ENCODE peak calls at places on chromosome 20, in seven cellular contexts. W is A549; Z is OCI-LY7; I is transverse colon; F is CD8-positive, alpha-beta T cell; L is pancreas; D is cardiac muscle cell. G is an unnamed sample. For H3K4me1, the result is how much of the 10 kb centered on the place peaks cover.

GRCh38 chr20:33506576-33506975 is 16.7 kb downstream of the CBFA2T2 start:
- DNase-seq in W (no peak), Z (no peak), I (no peak), F (no peak), L (no peak), D (no peak), G (no peak)

GRCh38 chr20:23049933-23050838 is 714 bp upstream of the THBD start:
- DNase-seq in W (peak), Z (no peak), I (no peak), F (no peak), L (no peak), D (peak), G (no peak)

GRCh38 chr20:42740191-42740870 is 449.4 kb downstream of the PTPRT start:
- DNase-seq in W (no peak), Z (no peak), I (no peak), F (no peak), L (no peak), D (no peak), G (no peak)

GRCh38 chr20:31449511-31450128 is 9.2 kb downstream of the DEFB123 start:
- DNase-seq in W (no peak), Z (no peak), I (no peak), F (no peak), L (no peak), D (no peak), G (no peak)

GRCh38 chr20:36644032-36644712 is 1.8 kb downstream of the SLA2 start:
- DNase-seq in W (no peak), Z (peak), I (peak), F (peak), L (no peak), D (no peak), G (no peak)

GRCh38 chr20:17824676-17825224 is 125.0 kb downstream of the BANF2 start:
- DNase-seq in W (no peak), Z (no peak), I (no peak), F (no peak), L (no peak), D (no peak), G (no peak)

GRCh38 chr20:32017711-32018251 is 7.5 kb downstream of the CCM2L start:
- DNase-seq in W (peak), Z (peak), I (peak), F (peak), L (peak), D (no peak), G (no peak)

GRCh38 chr20:32474967-32475819 is 109.9 kb downstream of the NOL4L start:
- DNase-seq in W (peak), Z (no peak), I (peak), F (no peak), L (peak), D (peak), G (peak)

GRCh38 chr20:25282034-25282781 is 34.3 kb downstream of the PYGB start:
- DNase-seq in W (no peak), Z (no peak), I (no peak), F (no peak), L (peak), D (no peak), G (peak)

GRCh38 chr20:61185181-61185580 is 66.9 kb upstream of the CDH4 start:
- DNase-seq in W (no peak), Z (no peak), I (no peak), F (no peak), L (no peak), D (no peak), G (no peak)

GRCh38 chr20:6731951-6732580 is 35.4 kb upstream of the BMP2 start:
- DNase-seq in W (no peak), Z (no peak), I (peak), F (no peak), L (no peak), D (no peak), G (peak)

GRCh38 chr20:61120595-61121515 is 131.2 kb upstream of the CDH4 start:
- DNase-seq in W (no peak), Z (peak), I (no peak), F (no peak), L (no peak), D (peak), G (no peak)

GRCh38 chr20:43586641-43587040 is 4.1 kb upstream of the IFT52 start:
- DNase-seq in W (no peak), Z (no peak), I (no peak), F (no peak), L (no peak), D (no peak), G (no peak)

GRCh38 chr20:21571841-21572690 is 58.2 kb upstream of the NKX2-2 start:
- DNase-seq in W (no peak), Z (peak), I (no peak), F (no peak), L (no peak), D (peak), G (no peak)

GRCh38 chr20:23305098-23305497 is 45.5 kb upstream of the NXT1 start:
- DNase-seq in W (no peak), Z (no peak), I (no peak), F (no peak), L (no peak), D (peak), G (no peak)

GRCh38 chr20:4300921-4301320 is 285.6 kb upstream of the RNF24 start:
- DNase-seq in W (no peak), Z (no peak), I (no peak), F (no peak), L (no peak), D (no peak), G (no peak)

GRCh38 chr20:53100476-53100911 is 128.3 kb downstream of the TSHZ2 start:
- DNase-seq in W (no peak), Z (no peak), I (no peak), F (no peak), L (no peak), D (peak), G (no peak)

GRCh38 chr20:17823382-17824144 is 123.8 kb downstream of the BANF2 start:
- DNase-seq in W (no peak), Z (no peak), I (peak), F (no peak), L (no peak), D (no peak), G (no peak)

GRCh38 chr20:49447364-49447763 is 35.1 kb downstream of the KCNB1 start:
- DNase-seq in W (no peak), Z (no peak), I (no peak), F (no peak), L (no peak), D (no peak), G (no peak)

GRCh38 chr20:25499855-25500434 is 85.4 kb downstream of the NINL start:
- DNase-seq in W (no peak), Z (no peak), I (no peak), F (no peak), L (peak), D (no peak), G (no peak)

GRCh38 chr20:6828794-6829423 is 61.4 kb downstream of the BMP2 start:
- DNase-seq in W (peak), Z (peak), I (peak), F (no peak), L (no peak), D (peak), G (peak)

GRCh38 chr20:41047975-41048305 is 19.3 kb downstream of the TOP1 start:
- DNase-seq in W (no peak), Z (peak), I (no peak), F (no peak), L (no peak), D (peak), G (no peak)
- H3K4me1 ChIP-seq in W (half or more), Z (half or more), I (half or more), F (half or more), L (under half), D (half or more), G (under half)

GRCh38 chr20:57291694-57292093 is 25.3 kb upstream of the BMP7 start:
- DNase-seq in W (no peak), Z (no peak), I (no peak), F (no peak), L (no peak), D (no peak), G (no peak)
- H3K4me1 ChIP-seq in W (under half), Z (half or more), I (under half), F (under half), L (under half), D (under half), G (under half)

DNA sequence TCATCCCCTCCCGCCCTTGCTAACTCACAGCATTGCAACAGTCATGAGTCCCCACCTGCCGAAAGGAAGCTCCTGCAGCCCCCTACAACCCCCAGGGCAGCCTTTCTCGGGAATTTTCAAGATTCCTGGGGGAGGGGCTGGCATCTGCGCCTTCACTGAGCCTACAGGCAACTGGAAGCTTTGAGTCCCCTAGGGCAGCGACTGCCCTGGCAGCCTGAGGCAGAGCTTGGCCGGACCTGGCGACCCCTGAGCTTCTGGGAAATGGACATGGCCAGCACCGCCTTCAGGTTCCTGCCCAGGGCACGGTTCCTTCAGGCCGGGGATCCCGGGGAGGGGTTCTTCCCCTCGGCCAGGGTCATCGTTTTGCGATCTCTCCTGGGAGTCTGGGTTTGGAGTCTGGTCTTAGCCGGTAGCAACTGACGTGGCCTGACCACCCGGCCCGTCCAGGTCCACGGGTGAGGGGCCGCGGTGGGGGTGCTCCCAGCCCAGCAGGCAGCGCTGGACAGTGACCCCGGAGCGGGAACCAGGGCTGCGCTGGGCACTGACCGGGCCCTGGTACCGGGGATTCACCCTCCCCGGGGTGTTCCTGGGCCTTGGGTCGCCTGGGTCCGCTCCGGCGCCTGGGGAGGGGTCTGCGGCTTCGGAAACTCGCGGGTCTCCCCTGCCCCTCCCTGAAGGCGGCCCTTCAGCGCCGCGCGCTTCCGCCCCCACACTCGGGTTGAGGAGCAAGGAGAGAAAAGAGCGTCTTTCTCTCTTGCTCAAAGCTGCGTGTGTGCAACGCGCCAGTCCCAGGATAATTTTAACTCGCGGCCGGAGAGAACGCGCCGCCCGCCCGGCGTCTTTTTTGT is 595 bp upstream of the COL9A3 start:
- DNase-seq in W (no peak), Z (no peak), I (no peak), F (no peak), L (no peak), D (no peak), G (no peak)
- H3K4me1 ChIP-seq in W (under half), Z (under half), I (under half), F (under half), L (under half), D (under half), G (under half)

DNA sequence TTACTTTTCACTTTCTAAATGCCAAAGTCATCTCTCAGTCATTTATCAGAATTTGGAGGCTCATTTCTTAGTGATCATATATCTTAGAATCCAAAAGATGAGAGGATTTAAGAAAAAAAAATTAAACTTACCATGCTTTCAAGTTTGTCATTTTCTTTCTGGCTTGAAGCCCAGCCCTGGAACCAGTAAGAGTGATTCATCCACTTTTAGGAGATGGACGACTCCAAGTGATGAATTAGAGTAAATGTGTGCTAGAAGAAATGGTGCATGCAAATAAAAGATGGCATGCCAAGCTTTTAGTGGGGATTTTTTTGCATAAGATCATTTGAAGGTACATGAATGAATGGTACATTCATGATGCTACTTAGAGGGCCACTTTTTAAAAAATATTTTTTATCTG is 20.1 kb downstream of the PLCB1 start:
- DNase-seq in W (no peak), Z (no peak), I (no peak), F (no peak), L (no peak), D (peak), G (no peak)
- H3K4me1 ChIP-seq in W (under half), Z (under half), I (under half), F (half or more), L (under half), D (under half), G (under half)

GRCh38 chr20:41123636-41124035 is 13.7 kb upstream of the PLCG1 start:
- DNase-seq in W (no peak), Z (no peak), I (no peak), F (no peak), L (no peak), D (no peak), G (no peak)

GRCh38 chr20:41121399-41121798 is 15.9 kb upstream of the PLCG1 start:
- DNase-seq in W (no peak), Z (no peak), I (no peak), F (no peak), L (no peak), D (no peak), G (no peak)

GRCh38 chr20:41126719-41127118 is 10.6 kb upstream of the PLCG1 start:
- DNase-seq in W (no peak), Z (no peak), I (no peak), F (no peak), L (no peak), D (no peak), G (no peak)

GRCh38 chr20:41125530-41126457 is 11.5 kb upstream of the PLCG1 start:
- DNase-seq in W (no peak), Z (no peak), I (no peak), F (no peak), L (no peak), D (no peak), G (no peak)

GRCh38 chr20:41124451-41125094 is 12.8 kb upstream of the PLCG1 start:
- DNase-seq in W (no peak), Z (no peak), I (peak), F (no peak), L (no peak), D (no peak), G (no peak)
- H3K4me1 ChIP-seq in W (under half), Z (under half), I (under half), F (under half), L (under half), D (under half), G (under half)

GRCh38 chr20:44691424-44692423 is 23.4 kb upstream of the CCN5 start:
- DNase-seq in W (no peak), Z (no peak), I (no peak), F (no peak), L (no peak), D (peak), G (peak)
- H3K4me1 ChIP-seq in W (under half), Z (under half), I (under half), F (under half), L (under half), D (under half), G (under half)

G was measured in uterus.